ENCODE peak calls at places on chromosomes 5 and 9, in four cellular contexts. J, Y, N and E are unnamed samples.

GRCh38 chr5:33433303-33434255 is 7.2 kb upstream of the TARS1 start:
- DNase-seq in N (no peak), J (no peak), Y (no peak), E (no peak)

GRCh38 chr5:72711361-72711760 is 105.1 kb upstream of the TNPO1 start:
- DNase-seq in J (no peak), N (no peak), Y (no peak), E (no peak)

GRCh38 chr5:43772601-43773031 is 169.6 kb downstream of the NNT start:
- DNase-seq in J (no peak), Y (no peak), N (peak; percentile 62), E (peak; percentile 48)

GRCh38 chr9:34633851-34634550 is 3.6 kb downstream of the SIGMAR1 start:
- DNase-seq in N (peak; percentile 51), J (no peak), Y (peak; percentile 61), E (peak; percentile 87)

GRCh38 chr9:74742792-74743389 is 144.8 kb downstream of the TRPM6 start:
- DNase-seq in J (no peak), N (peak; percentile 17), Y (no peak), E (peak; percentile 26)

GRCh38 chr5:37665889-37666288 is 174.0 kb downstream of the GDNF start:
- DNase-seq in J (no peak), Y (peak; percentile 59), N (no peak), E (no peak)

GRCh38 chr9:121921444-121921843 is 171.7 kb downstream of the TTLL11 start:
- DNase-seq in Y (no peak), N (no peak), J (no peak), E (no peak)

GRCh38 chr5:68533571-68534051 is 318.1 kb downstream of the PIK3R1 start:
- DNase-seq in J (no peak), Y (no peak), N (no peak), E (no peak)

GRCh38 chr9:119963258-119963797 is 594.1 kb upstream of the BRINP1 start:
- DNase-seq in N (peak; percentile 30), Y (no peak), J (no peak), E (no peak)

GRCh38 chr9:85248514-85249312 is 493.0 kb downstream of the AGTPBP1 start:
- DNase-seq in Y (no peak), J (no peak), N (peak; percentile 55), E (peak; percentile 62)

GRCh38 chr5:56056875-56057274 is 62.1 kb upstream of the IL6ST start:
- DNase-seq in J (no peak), N (no peak), Y (no peak), E (no peak)

GRCh38 chr5:161086456-161086855 is 234.4 kb upstream of the ATP10B start:
- DNase-seq in N (peak; percentile 24), J (no peak), Y (no peak), E (no peak)

GRCh38 chr9:128101690-128102089 is 25.8 kb downstream of the PTGES2 start:
- DNase-seq in J (peak; percentile 74), Y (peak; percentile 64), N (no peak), E (no peak)

GRCh38 chr9:87122947-87123685 is 175.8 kb upstream of the GAS1 start:
- DNase-seq in N (peak; percentile 91), J (no peak), Y (no peak), E (peak; percentile 72)
- H3K27ac ChIP-seq in N (peak overlapping the region; percentile 81), J (no peak overlapping the region), Y (peak overlapping the region; percentile 77), E (no peak overlapping the region)

DNA sequence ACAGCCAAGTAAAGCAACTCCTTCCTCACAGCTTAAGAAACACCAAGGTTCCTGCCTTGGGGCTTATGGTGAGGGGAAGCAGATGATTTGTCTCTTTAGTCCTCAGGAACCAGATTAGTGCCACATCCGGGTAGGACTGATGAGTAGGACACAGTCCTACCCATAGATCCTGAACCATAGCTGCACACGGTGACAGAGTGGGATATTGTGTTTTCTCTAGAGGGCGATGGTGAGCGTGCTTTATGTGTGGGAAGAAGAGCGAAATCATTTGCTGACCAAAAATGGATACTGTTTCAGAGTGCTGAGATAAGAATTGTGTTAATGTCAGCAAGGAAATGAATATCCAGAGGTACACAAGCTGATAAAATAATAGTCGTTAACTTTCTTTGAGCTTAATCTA is 209.0 kb upstream of the FBXL7 start:
- DNase-seq in Y (no peak), J (no peak), N (no peak), E (no peak)
- TF ChIP-seq CTCF in Y (no peak), J (no peak), N (no peak), E (no peak)

GRCh38 chr9:72363908-72364678 is 915 bp downstream of the ZFAND5 start:
- DNase-seq in N (peak; percentile 53), Y (peak; percentile 80), J (peak; percentile 88), E (peak; percentile 64)
- H3K27ac ChIP-seq in N (peak overlapping the region; percentile 95), Y (peak overlapping the region; percentile 100), J (peak overlapping the region; percentile 99), E (peak overlapping the region; percentile 99)

GRCh38 chr5:61667523-61668229 is 335.6 kb downstream of the ZSWIM6 start:
- DNase-seq in Y (no peak), J (no peak), N (no peak), E (no peak)

GRCh38 chr5:61662670-61663069 is 330.6 kb downstream of the ZSWIM6 start:
- DNase-seq in Y (no peak), J (no peak), N (no peak), E (no peak)

GRCh38 chr5:61669531-61669930 is 337.5 kb downstream of the ZSWIM6 start:
- DNase-seq in Y (no peak), N (no peak), J (no peak), E (no peak)

DNA sequence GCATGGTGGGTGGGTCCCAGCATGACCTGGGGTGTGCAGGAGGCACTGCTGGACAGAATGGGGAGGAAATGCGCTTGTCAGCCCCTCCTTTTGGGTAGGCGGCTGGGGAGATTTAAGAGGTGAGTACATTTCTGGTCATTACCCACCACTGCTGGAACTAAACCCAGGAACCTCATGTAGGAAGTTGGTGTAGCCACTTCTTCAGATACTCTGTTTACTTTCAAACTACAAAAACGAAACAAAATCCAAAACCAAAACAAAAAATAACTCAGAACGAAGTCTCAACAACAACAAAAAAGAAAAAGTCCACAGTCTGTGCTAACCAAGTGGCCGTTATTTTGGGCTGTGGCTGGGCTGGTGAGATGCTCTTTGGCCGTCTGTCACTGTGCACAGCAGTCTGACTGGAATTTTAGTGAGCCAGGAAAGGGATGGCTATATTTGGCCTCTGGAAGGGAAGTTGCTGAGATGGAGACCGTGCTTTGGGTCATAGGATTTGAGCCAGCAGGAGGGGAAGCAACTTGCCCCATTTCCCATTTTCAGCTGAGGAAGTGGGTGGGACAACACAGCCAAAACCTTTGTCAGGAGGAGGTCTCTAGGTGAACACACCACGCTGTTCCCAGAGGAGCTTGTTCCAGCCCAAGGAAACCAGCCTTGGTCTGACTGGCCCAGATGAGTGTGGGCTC is 334.0 kb downstream of the ZSWIM6 start:
- DNase-seq in J (no peak), N (no peak), Y (no peak), E (no peak)
- TF ChIP-seq CTCF in J (no peak), N (no peak), Y (no peak), E (no peak)

DNA sequence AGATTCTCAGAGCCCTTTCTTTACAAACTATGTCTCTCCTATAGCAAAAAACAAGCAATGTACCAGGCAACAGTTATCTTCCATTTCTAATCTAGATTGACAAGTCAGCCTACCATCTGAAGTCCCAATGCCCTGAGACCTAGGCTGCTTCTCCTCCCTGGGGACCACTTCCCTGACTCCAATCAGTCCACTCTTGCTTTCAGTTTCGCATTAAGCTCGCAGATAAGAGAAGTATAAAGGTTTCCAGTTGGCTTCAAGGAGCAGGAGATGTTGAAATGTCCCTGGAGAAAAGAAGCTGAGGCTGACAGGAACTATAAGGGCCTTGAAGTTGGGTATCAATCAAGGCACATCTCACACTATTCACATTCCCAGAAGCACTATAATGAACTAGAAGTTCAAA is 32.3 kb downstream of the ERP44 start:
- DNase-seq in N (no peak), J (no peak), Y (no peak), E (no peak)
- H3K27ac ChIP-seq in N (no peak overlapping the region), J (peak overlapping the region; percentile 21), Y (peak overlapping the region; percentile 29), E (no peak overlapping the region)

GRCh38 chr9:106697390-106697789 is 165.6 kb upstream of the ZNF462 start:
- DNase-seq in N (peak; percentile 6), J (no peak), Y (no peak), E (no peak)

GRCh38 chr9:106701611-106702010 is 161.4 kb upstream of the ZNF462 start:
- DNase-seq in N (peak; percentile 14), J (no peak), Y (no peak), E (no peak)

GRCh38 chr9:106704056-106704625 is 158.8 kb upstream of the ZNF462 start:
- DNase-seq in N (no peak), J (no peak), Y (no peak), E (no peak)

GRCh38 chr9:106697799-106698591 is 165.0 kb upstream of the ZNF462 start:
- DNase-seq in J (peak; percentile 77), N (peak; percentile 62), Y (peak; percentile 80), E (peak; percentile 79)

GRCh38 chr9:106700676-106701075 is 162.3 kb upstream of the ZNF462 start:
- DNase-seq in Y (no peak), N (peak; percentile 62), J (no peak), E (no peak)
- TF ChIP-seq CTCF in Y (no peak), N (no peak), J (no peak), E (no peak)

GRCh38 chr9:114452219-114453169 is 52.8 kb downstream of the WHRN start:
- DNase-seq in J (peak; percentile 45), Y (no peak), N (no peak), E (no peak)

GRCh38 chr9:114449236-114449635 is 56.0 kb downstream of the WHRN start:
- DNase-seq in Y (no peak), J (peak; percentile 36), N (no peak), E (no peak)

GRCh38 chr9:114451707-114452031 is 53.6 kb downstream of the WHRN start:
- DNase-seq in J (no peak), Y (no peak), N (no peak), E (no peak)

GRCh38 chr9:114450181-114450580 is 55.1 kb downstream of the WHRN start:
- DNase-seq in N (no peak), Y (no peak), J (peak; percentile 21), E (no peak)

GRCh38 chr9:114450833-114451706 is 54.2 kb downstream of the WHRN start:
- DNase-seq in J (peak; percentile 14), N (no peak), Y (no peak), E (no peak)
- H3K27ac ChIP-seq in J (no peak overlapping the region), N (no peak overlapping the region), Y (no peak overlapping the region), E (peak overlapping the region; percentile 13)

DNA sequence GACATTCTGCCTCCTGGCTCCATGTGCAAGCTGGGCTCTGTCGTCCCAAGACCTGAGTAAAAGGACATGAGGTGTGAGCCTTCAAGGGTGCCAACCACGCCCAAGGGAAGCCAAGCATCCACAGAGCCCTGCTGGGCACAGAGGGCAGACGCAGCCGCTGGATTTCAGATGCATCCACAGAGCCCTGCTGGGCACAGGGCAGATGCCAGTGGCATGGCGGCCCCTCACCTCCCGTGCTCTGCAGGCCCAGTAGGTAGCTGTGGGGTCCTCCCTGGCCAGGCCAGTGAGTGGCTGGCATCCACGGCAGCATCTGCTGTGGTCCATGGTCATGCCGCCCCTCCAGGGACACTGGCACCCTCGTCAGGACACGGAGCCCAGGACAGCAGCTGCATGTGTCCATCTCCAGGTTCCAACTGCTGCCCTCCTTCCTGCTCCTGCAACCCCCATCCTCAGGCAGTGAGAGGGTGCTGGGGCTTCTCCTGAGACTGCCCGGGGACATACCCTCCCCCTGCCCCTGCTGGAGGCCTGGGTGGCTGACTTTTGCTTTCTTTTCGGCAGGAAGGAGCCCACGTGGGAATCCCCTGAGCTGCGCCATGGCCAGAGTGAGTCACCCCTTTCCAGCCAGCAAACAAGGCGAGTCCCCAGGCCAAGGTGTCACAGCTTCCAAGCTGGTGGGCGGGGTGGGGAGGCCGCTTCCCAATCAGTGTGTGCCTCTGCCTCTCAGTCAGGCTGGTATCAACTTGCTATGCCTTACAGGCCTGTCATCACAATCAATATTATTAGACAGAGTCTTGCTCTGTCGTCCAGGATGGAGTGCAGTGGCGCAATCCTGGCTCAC is 4.0 kb upstream of the TRAF2 start:
- DNase-seq in J (no peak), N (peak; percentile 96), Y (peak; percentile 42), E (peak; percentile 98)
- TF ChIP-seq CTCF in J (no peak), N (peak; percentile 5), Y (no peak), E (no peak)

GRCh38 chr5:2168601-2169416 is 286.1 kb upstream of the IRX4 start:
- DNase-seq in Y (no peak), J (no peak), N (no peak), E (no peak)
- H3K27ac ChIP-seq in Y (no peak overlapping the region), J (no peak overlapping the region), N (no peak overlapping the region), E (no peak overlapping the region)